ENCODE peak calls at places on chromosomes 13 and 19, in nine cellular contexts. F, M, R, Q, H, B, Z, W and I are unnamed samples.

GRCh38 chr19:10408511-10409291 is 5.4 kb upstream of the CDC37 start:
- DNase-seq in W (no peak), F (peak), B (no peak), M (peak), H (no peak), Q (peak), Z (no peak), R (no peak), I (no peak)

GRCh38 chr19:38850976-38851621 is 1.3 kb upstream of the HNRNPL start:
- DNase-seq in R (no peak), M (peak), Z (no peak), H (no peak), W (peak), F (no peak), Q (peak), B (no peak), I (peak)

GRCh38 chr13:19713186-19713965 is 69.4 kb downstream of the PSPC1 start:
- DNase-seq in F (no peak), R (peak), W (no peak), H (no peak), Z (peak), Q (no peak), M (no peak), B (no peak), I (no peak)

GRCh38 chr13:113850722-113851479 is 13.0 kb downstream of the GAS6 start:
- DNase-seq in Z (no peak), R (no peak), H (no peak), B (no peak), W (no peak), Q (no peak), F (no peak), M (no peak), I (no peak)

GRCh38 chr13:66492479-66492878 is 737.7 kb downstream of the PCDH9 start:
- DNase-seq in F (no peak), H (no peak), Z (no peak), Q (no peak), W (no peak), M (no peak), R (no peak), B (no peak), I (peak)

GRCh38 chr19:18785179-18786124 is 5.7 kb downstream of the COMP start:
- DNase-seq in W (peak), B (no peak), H (no peak), Q (no peak), F (peak), M (peak), R (peak), Z (peak), I (peak)

GRCh38 chr13:30978981-30979956 is 46.8 kb downstream of the TEX26 start:
- DNase-seq in Q (no peak), B (no peak), Z (no peak), R (peak), F (peak), W (peak), M (no peak), H (peak), I (peak)

GRCh38 chr13:60591348-60591747 is 194.3 kb downstream of the TDRD3 start:
- DNase-seq in Q (no peak), W (no peak), F (no peak), M (no peak), R (peak), H (peak), B (no peak), Z (peak), I (no peak)

GRCh38 chr13:43883636-43884035 is 3.9 kb downstream of the LACC1 start:
- DNase-seq in W (no peak), F (no peak), H (no peak), B (no peak), Q (no peak), R (no peak), M (no peak), Z (peak), I (no peak)

GRCh38 chr13:51303063-51303552 is 36.4 kb upstream of the SERPINE3 start:
- DNase-seq in W (no peak), B (no peak), M (no peak), H (no peak), R (no peak), Z (no peak), Q (no peak), F (no peak), I (peak)

GRCh38 chr19:34484328-34484727 is 2.8 kb downstream of the WTIP start:
- DNase-seq in W (peak), B (no peak), H (no peak), R (no peak), M (no peak), Q (peak), Z (no peak), F (peak), I (no peak)

GRCh38 chr13:27353653-27354052 is 70.8 kb upstream of the GTF3A start:
- DNase-seq in H (no peak), Q (no peak), Z (no peak), B (no peak), W (no peak), M (no peak), R (no peak), F (no peak), I (no peak)

GRCh38 chr13:67223024-67223423 is 7.1 kb downstream of the PCDH9 start:
- DNase-seq in Z (peak), F (no peak), H (no peak), M (no peak), B (no peak), Q (no peak), W (no peak), R (peak), I (no peak)

GRCh38 chr13:48773531-48774275 is 120.0 kb downstream of the CYSLTR2 start:
- DNase-seq in Z (peak), M (no peak), B (no peak), Q (no peak), W (no peak), R (no peak), H (no peak), F (no peak), I (no peak)

GRCh38 chr13:45500492-45501174 is 35.9 kb downstream of the COG3 start:
- DNase-seq in B (no peak), R (peak), Z (peak), Q (no peak), M (no peak), H (peak), W (no peak), F (no peak), I (no peak)

GRCh38 chr13:42740753-42741152 is 40.6 kb upstream of the FAM216B start:
- DNase-seq in H (no peak), Z (no peak), M (peak), W (peak), Q (no peak), R (peak), F (peak), B (no peak), I (no peak)

GRCh38 chr19:35303357-35303915 is 11.5 kb downstream of the MAG start:
- DNase-seq in H (no peak), F (no peak), M (no peak), Q (no peak), B (no peak), Z (no peak), W (no peak), R (no peak), I (no peak)

GRCh38 chr13:110869805-110870706 is 44.8 kb downstream of the ANKRD10 start:
- DNase-seq in R (peak), B (peak), M (peak), Q (peak), Z (peak), F (peak), H (peak), W (peak), I (peak)
- TF ChIP-seq CTCF in R (no peak), B (peak), M (no peak), Q (no peak), Z (no peak), F (peak), H (no peak), W (peak), I (no peak)

DNA sequence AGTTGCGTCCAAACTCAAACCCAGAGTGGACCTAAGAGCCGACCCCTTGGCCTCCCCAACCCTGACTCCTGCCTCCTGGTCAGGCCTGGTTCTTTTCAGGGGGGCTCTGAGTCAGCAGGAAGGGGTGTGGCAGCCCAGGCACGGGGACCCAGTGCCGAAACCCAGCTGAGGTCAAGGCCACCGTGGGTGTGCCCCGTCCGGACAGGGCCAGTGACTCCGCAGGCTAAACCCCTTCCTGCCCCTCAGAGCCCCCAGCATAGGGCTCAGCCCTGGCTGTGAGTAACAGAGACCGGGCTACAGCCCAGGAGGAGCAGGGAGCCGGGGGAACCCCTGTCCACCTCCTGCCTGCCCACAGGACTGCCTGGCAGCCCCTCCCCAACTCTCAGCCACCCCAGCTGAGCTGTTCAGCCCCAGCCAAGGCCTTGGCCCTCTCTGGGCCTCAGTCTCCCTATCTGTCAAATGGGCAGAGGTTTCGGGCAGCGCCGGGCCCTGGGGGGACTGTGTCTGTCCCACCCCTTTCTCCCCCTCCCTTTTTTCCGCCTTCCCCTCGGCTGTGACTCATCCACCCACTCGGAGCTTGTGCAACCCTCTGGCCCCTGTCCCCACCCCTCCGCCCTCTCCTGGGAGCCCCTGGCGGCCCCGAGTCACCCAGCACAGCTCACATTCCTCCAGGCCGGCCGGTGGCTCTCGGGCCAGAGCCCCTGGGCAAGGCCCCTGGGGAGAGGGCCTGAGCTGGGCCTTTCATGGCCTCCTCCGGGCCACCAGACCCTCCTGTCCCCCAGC is 8.6 kb downstream of the ZBTB7A start:
- DNase-seq in Z (peak), B (peak), R (peak), W (peak), Q (peak), F (peak), M (peak), H (no peak), I (no peak)
- H3K4me3 ChIP-seq in Z (no peak), B (no peak), R (peak), W (peak), Q (peak), F (peak), M (no peak), H (peak), I (no peak)

GRCh38 chr19:7582446-7582845 is 13.2 kb upstream of the CAMSAP3 start:
- DNase-seq in B (no peak), R (no peak), Z (no peak), Q (no peak), W (no peak), M (no peak), F (no peak), H (no peak), I (no peak)
- TF ChIP-seq CTCF in B (no peak), R (no peak), Z (no peak), Q (no peak), W (no peak), M (no peak), F (no peak), H (no peak), I (no peak)

GRCh38 chr13:24323036-24323738 is 13.8 kb downstream of the C1QTNF9 start:
- DNase-seq in Z (no peak), F (no peak), Q (no peak), M (peak), W (no peak), B (no peak), H (no peak), R (no peak), I (no peak)

GRCh38 chr13:24323739-24324075 is 14.3 kb downstream of the C1QTNF9 start:
- DNase-seq in B (no peak), W (no peak), Q (no peak), H (no peak), R (no peak), F (no peak), Z (no peak), M (no peak), I (no peak)

DNA sequence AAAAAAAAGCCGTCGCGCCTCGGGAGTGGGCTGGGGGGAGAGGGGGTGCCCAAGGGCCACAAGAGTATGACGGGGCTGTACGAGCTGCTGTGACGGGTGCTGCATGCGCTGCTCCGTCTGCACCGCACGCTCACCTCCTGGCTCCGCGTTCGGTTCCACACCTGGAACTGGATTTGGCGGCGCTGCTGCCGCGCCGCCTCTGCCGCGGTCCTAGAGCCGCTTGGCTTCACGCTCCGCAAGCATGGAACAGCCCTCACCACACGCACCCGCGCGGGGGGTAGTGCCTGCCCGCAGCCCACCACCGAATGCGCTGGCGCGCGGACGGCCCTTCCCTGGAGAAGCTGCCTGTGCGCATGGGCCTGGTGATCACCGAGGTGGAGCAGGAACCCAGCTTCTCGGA is 18.8 kb downstream of the C1QTNF9 start:
- DNase-seq in M (no peak), Q (no peak), F (no peak), H (no peak), W (no peak), Z (no peak), B (no peak), R (no peak), I (no peak)
- H3K4me3 ChIP-seq in M (no peak), Q (peak), F (no peak), H (no peak), W (no peak), Z (peak), B (no peak), R (no peak), I (no peak)

DNA sequence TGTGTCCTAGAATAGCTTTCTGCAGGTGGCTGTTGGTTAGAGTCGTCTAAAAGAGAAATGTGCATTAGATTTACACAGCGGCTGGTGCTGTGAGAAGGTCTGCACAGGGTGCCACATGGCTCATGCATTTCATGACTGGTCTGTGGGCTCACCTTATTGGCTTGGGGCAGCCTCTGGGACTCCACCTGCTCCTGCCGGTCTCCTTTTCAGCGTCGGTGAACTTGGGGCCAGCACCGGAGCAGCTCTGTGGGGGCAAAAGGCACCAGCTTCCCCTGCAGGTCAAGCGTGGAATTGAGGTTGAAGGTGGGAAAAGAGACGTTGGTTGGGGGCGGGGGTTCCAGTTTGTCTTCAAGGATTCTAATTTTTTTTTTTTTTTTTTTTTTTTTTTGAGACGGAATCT is 3.1 kb upstream of the PNMA8C start:
- DNase-seq in Q (no peak), Z (no peak), R (no peak), M (no peak), F (no peak), B (no peak), W (no peak), H (no peak), I (no peak)
- TF ChIP-seq CTCF in Q (no peak), Z (no peak), R (no peak), M (no peak), F (no peak), B (no peak), W (no peak), H (no peak), I (peak)

DNA sequence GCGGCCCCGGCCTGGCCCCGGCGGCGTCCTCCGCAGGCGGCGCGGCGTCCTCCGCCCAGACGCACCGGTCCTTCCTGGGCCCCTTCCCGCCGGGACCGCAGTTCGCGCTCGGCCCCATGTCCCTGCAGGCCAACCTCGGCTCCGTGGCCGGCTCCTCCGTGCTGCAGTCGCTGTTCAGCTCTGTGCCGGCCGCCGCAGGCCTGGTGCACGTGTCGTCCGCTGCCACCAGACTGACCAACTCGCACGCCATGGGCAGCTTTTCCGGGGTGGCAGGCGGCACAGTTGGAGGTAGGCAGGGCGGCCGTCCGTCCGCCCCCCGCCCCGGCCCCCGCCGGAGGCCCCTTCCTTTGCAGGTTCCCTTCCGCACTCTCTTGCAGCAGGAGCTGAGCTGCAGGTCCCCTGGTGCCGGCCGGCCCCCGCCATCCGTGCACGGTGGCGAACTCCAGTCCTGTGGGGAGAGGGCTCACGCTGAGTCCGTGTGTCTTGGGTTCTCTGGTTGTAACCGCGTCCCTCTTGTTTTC is 9.2 kb downstream of the PLEKHJ1 start:
- DNase-seq in Z (no peak), B (no peak), Q (no peak), H (no peak), M (no peak), W (no peak), F (no peak), R (no peak), I (no peak)
- H3K4me3 ChIP-seq in Z (no peak), B (no peak), Q (peak), H (no peak), M (no peak), W (no peak), F (no peak), R (no peak), I (no peak)

GRCh38 chr19:13024958-13025653 is 29.8 kb downstream of the NFIX start:
- DNase-seq in B (no peak), Q (no peak), M (peak), Z (no peak), H (no peak), F (peak), R (no peak), W (no peak), I (peak)

GRCh38 chr19:13026478-13026999 is 31.3 kb downstream of the NFIX start:
- DNase-seq in F (no peak), Z (peak), M (no peak), W (no peak), B (no peak), H (no peak), R (peak), Q (no peak), I (no peak)

GRCh38 chr19:13027031-13027430 is 31.8 kb downstream of the NFIX start:
- DNase-seq in Q (no peak), F (no peak), W (no peak), R (no peak), M (no peak), Z (no peak), H (no peak), B (no peak), I (no peak)

GRCh38 chr19:13024126-13024957 is 29.1 kb downstream of the NFIX start:
- DNase-seq in M (no peak), B (no peak), R (peak), H (no peak), W (no peak), Q (no peak), F (peak), Z (peak), I (peak)

GRCh38 chr19:13025819-13026477 is 30.7 kb downstream of the NFIX start:
- DNase-seq in H (no peak), B (no peak), R (no peak), Z (no peak), Q (no peak), M (no peak), W (no peak), F (no peak), I (no peak)
- TF ChIP-seq CTCF in H (no peak), B (no peak), R (no peak), Z (no peak), Q (no peak), M (no peak), W (no peak), F (no peak), I (no peak)

DNA sequence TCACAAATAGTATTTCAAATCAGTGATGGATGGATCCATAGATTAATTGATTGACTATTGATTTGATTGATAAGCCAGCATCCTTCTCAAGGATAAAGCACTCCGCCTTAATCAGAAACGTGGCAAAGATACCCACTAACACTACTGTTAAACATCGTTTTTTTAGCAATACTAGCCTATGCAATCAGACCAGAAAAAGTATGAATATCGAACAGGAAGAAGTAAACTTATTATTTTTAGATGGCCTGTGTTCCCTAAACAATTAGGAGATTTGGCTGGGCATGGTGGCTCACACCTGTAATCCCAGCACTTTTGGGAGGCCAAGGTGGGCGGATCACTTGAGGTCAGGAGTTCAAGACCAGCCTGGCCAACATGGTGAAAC is 49.5 kb downstream of the MYH14 start:
- DNase-seq in M (no peak), B (no peak), F (no peak), R (no peak), W (no peak), Z (no peak), Q (no peak), H (no peak), I (no peak)
- H3K4me3 ChIP-seq in M (no peak), B (no peak), F (no peak), R (no peak), W (no peak), Z (no peak), Q (no peak), H (no peak), I (no peak)

GRCh38 chr13:111371211-111371610 is 50.8 kb downstream of the TEX29 start:
- DNase-seq in B (no peak), Z (peak), M (no peak), F (no peak), W (no peak), Q (no peak), R (peak), H (no peak), I (no peak)

GRCh38 chr13:111373486-111373885 is 53.0 kb downstream of the TEX29 start:
- DNase-seq in B (no peak), R (no peak), W (no peak), Z (no peak), M (no peak), H (no peak), F (no peak), Q (no peak), I (no peak)

GRCh38 chr13:111371720-111372119 is 51.3 kb downstream of the TEX29 start:
- DNase-seq in M (no peak), B (no peak), Q (no peak), R (no peak), W (no peak), F (no peak), H (no peak), Z (no peak), I (no peak)

GRCh38 chr13:111370570-111371150 is 50.2 kb downstream of the TEX29 start:
- DNase-seq in H (no peak), M (no peak), W (no peak), B (no peak), Q (peak), Z (no peak), F (no peak), R (no peak), I (no peak)

GRCh38 chr13:111372651-111373425 is 52.4 kb downstream of the TEX29 start:
- DNase-seq in H (no peak), F (no peak), Z (no peak), B (no peak), W (no peak), Q (peak), M (no peak), R (no peak), I (no peak)
- TF ChIP-seq CTCF in H (no peak), F (no peak), Z (no peak), B (no peak), W (no peak), Q (no peak), M (no peak), R (no peak), I (no peak)